ENCODE peak calls at places on chromosome 16, in five cellular contexts. Z, H, K, P and T are unnamed samples. For H3K4me1, the result is how much of the 10 kb centered on the place peaks cover.

GRCh38 chr16:11613381-11614303 is 26.9 kb upstream of the LITAF start:
- DNase-seq in P (no peak), Z (no peak), H (peak), K (no peak), T (peak)

GRCh38 chr16:78925071-78925714 is 675.3 kb downstream of the MAF start:
- DNase-seq in K (no peak), H (no peak), Z (peak), P (no peak), T (peak)

GRCh38 chr16:30567991-30568638 is 3.4 kb downstream of the ZNF688 start:
- DNase-seq in Z (peak), K (no peak), H (no peak), P (peak), T (no peak)

GRCh38 chr16:67406628-67407027 is 9.6 kb downstream of the ZDHHC1 start:
- DNase-seq in K (peak), P (peak), Z (no peak), H (no peak), T (no peak)

GRCh38 chr16:11066231-11066870 is 122.0 kb downstream of the CLEC16A start:
- DNase-seq in H (no peak), Z (no peak), P (no peak), K (no peak), T (no peak)

GRCh38 chr16:58500329-58501241 is 642 bp downstream of the NDRG4 start:
- DNase-seq in H (no peak), P (no peak), Z (no peak), K (no peak), T (no peak)

GRCh38 chr16:3004781-3005284 is 7.9 kb upstream of the CLDN9 start:
- DNase-seq in Z (peak), K (no peak), P (no peak), H (no peak), T (no peak)

GRCh38 chr16:49115956-49116355 is 165.7 kb downstream of the CBLN1 start:
- DNase-seq in Z (no peak), K (no peak), H (no peak), P (no peak), T (no peak)

GRCh38 chr16:69057400-69058378 is 47.8 kb upstream of the HAS3 start:
- DNase-seq in Z (peak), K (no peak), P (peak), H (no peak), T (no peak)

GRCh38 chr16:81879625-81880024 is 100.5 kb downstream of the PLCG2 start:
- DNase-seq in Z (no peak), H (no peak), P (no peak), K (no peak), T (no peak)

GRCh38 chr16:81492307-81492706 is 47.7 kb downstream of the CMIP start:
- DNase-seq in K (peak), P (no peak), Z (no peak), H (no peak), T (no peak)

GRCh38 chr16:7679899-7680298 is 347.3 kb downstream of the RBFOX1 start:
- DNase-seq in P (no peak), H (no peak), K (no peak), Z (no peak), T (no peak)

GRCh38 chr16:62363451-62363850 is 327.2 kb upstream of the CDH8 start:
- DNase-seq in H (no peak), P (no peak), K (no peak), Z (no peak), T (no peak)

GRCh38 chr16:82059983-82060421 is 24.9 kb downstream of the HSD17B2 start:
- DNase-seq in H (no peak), Z (no peak), K (no peak), P (no peak), T (no peak)

GRCh38 chr16:4315185-4316102 is at the start of gene GLIS2:
- DNase-seq in Z (peak), K (peak), P (peak), H (no peak), T (peak)

GRCh38 chr16:29743827-29744531 is 1.8 kb downstream of the C16orf54 start:
- DNase-seq in Z (no peak), K (no peak), P (no peak), H (no peak), T (no peak)

GRCh38 chr16:8627456-8627855 is 6.0 kb downstream of the METTL22 start:
- DNase-seq in Z (no peak), P (no peak), K (no peak), H (no peak), T (no peak)

GRCh38 chr16:4944333-4945281 is 7.7 kb upstream of the PPL start:
- DNase-seq in H (peak), Z (peak), P (peak), K (peak), T (peak)

GRCh38 chr16:14193316-14193871 is 122.3 kb downstream of the MRTFB start:
- DNase-seq in H (no peak), Z (no peak), K (no peak), P (no peak), T (no peak)

GRCh38 chr16:64174327-64174726 is 947.5 kb downstream of the CDH11 start:
- DNase-seq in H (no peak), Z (no peak), K (no peak), P (peak), T (no peak)

GRCh38 chr16:2842340-2843000 is 12.4 kb downstream of the ZG16B start:
- DNase-seq in Z (no peak), K (no peak), H (no peak), P (no peak), T (peak)

GRCh38 chr16:55534773-55535172 is 25.9 kb downstream of the LPCAT2 start:
- DNase-seq in H (no peak), Z (no peak), K (no peak), P (no peak), T (no peak)

GRCh38 chr16:86519649-86520316 is 9.5 kb downstream of the FOXF1 start:
- DNase-seq in H (no peak), Z (peak), K (peak), P (peak), T (peak)

GRCh38 chr16:57863434-57864160 is 61.3 kb upstream of the KIFC3 start:
- DNase-seq in Z (peak), P (peak), K (peak), H (peak), T (peak)

GRCh38 chr16:69820926-69821541 is 58.9 kb downstream of the WWP2 start:
- DNase-seq in Z (no peak), P (peak), H (no peak), K (no peak), T (peak)

GRCh38 chr16:4709481-4709880 is 16.1 kb downstream of the NUDT16L1 start:
- DNase-seq in Z (no peak), P (peak), K (no peak), H (no peak), T (no peak)

GRCh38 chr16:75063549-75064082 is 53.0 kb downstream of the LDHD start:
- DNase-seq in H (no peak), K (no peak), Z (no peak), P (no peak), T (no peak)

GRCh38 chr16:86505185-86505898 is 5.0 kb upstream of the FOXF1 start:
- DNase-seq in H (no peak), Z (no peak), P (peak), K (no peak), T (no peak)

GRCh38 chr16:78648517-78648916 is 549.1 kb downstream of the WWOX start:
- DNase-seq in Z (no peak), K (no peak), P (no peak), H (no peak), T (no peak)

GRCh38 chr16:82027629-82028035 is 7.4 kb upstream of the HSD17B2 start:
- DNase-seq in Z (no peak), P (no peak), K (no peak), H (no peak), T (no peak)

GRCh38 chr16:84141143-84141670 is 3.8 kb downstream of the HSDL1 start:
- DNase-seq in K (no peak), Z (peak), H (no peak), P (no peak), T (no peak)

GRCh38 chr16:84143081-84143480 is 1.9 kb downstream of the HSDL1 start:
- DNase-seq in H (no peak), P (no peak), Z (no peak), K (no peak), T (no peak)

GRCh38 chr16:84143784-84144199 is 1.2 kb downstream of the HSDL1 start:
- DNase-seq in K (no peak), P (no peak), Z (no peak), H (no peak), T (no peak)

GRCh38 chr16:84144301-84144858 is 597 bp downstream of the HSDL1 start:
- DNase-seq in H (no peak), Z (peak), P (peak), K (peak), T (peak)

GRCh38 chr16:84144859-84145639 is at the start of the genes DNAAF1 and HSDL1:
- DNase-seq in P (peak), Z (peak), H (peak), K (peak), T (peak)
- TF ChIP-seq POLR2A in P (no peak), Z (peak), H (peak), K (no peak), T (no peak)

GRCh38 chr16:17413508-17413907 is 57.3 kb downstream of the XYLT1 start:
- DNase-seq in P (no peak), H (no peak), Z (no peak), K (no peak), T (no peak)
- H3K4me1 ChIP-seq in P (under half), H (under half), Z (under half), K (under half), T (under half)

DNA sequence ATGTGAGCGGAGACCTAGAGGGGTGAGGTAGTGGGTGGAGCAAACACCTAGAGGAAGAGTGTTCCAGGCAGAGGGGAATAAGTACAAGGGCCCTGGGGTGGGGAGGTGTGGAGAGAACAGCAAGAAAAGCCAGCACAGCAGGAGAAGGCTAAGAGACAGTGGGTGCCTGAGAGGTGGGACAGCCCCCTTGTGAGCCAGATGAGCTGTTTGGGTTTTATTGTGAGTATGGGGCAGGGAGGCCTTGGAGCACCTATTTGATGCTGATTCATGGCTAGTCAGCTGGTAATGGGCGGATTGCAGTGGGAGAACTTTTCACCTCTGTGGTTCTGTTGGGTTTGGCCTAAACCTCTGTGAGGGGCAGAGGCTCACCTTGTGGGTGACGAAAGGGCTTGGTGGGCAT is 68.4 kb downstream of the ABCC1 start:
- DNase-seq in K (no peak), Z (no peak), P (peak), H (no peak), T (no peak)
- H3K27ac ChIP-seq in K (no peak), Z (peak), P (peak), H (no peak), T (no peak)

DNA sequence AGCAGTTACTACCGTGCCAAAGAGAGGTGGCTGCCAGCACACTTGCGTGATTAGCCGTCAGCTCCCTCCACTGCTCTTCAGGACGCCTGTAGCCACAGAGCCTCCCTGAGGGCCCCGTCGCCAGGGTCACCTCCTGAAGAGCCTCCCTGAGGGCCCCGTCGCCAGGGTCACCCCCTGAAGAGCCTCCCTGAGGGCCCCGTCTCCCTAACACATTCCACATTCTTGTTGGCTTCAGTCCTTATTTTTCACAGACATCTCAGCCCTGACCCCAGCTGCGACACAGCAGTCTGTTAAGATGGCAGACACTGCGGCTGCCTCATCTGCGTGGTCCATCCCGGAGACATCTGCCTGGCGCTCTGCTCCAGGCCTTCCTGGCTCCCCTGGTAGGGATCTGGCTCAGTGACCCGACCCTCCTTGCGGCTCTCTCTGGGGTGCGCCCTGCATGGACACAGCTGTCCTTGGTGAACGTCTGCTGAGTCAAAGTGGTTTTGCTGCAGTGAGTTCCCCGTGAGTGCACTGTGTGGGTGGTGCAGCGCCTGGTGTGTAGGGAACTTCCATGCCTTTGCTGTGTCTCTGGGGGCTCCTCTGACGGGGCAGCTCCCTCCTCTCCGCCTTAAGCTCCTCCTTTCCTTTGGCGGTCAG is 11.4 kb downstream of the ACSF3 start:
- DNase-seq in Z (no peak), K (no peak), P (no peak), H (no peak), T (no peak)
- TF ChIP-seq POLR2A in Z (no peak), K (no peak), P (no peak), H (no peak), T (no peak)

GRCh38 chr16:24986512-24987303 is 28.5 kb downstream of the ARHGAP17 start:
- DNase-seq in K (peak), H (no peak), Z (peak), P (peak), T (peak)

GRCh38 chr16:24988137-24988535 is 27.0 kb downstream of the ARHGAP17 start:
- DNase-seq in H (no peak), Z (no peak), P (peak), K (no peak), T (no peak)

GRCh38 chr16:24990803-24991202 is 24.4 kb downstream of the ARHGAP17 start:
- DNase-seq in Z (no peak), P (no peak), K (no peak), H (no peak), T (no peak)

GRCh38 chr16:24989417-24989978 is 25.7 kb downstream of the ARHGAP17 start:
- DNase-seq in H (no peak), K (peak), P (peak), Z (no peak), T (no peak)

DNA sequence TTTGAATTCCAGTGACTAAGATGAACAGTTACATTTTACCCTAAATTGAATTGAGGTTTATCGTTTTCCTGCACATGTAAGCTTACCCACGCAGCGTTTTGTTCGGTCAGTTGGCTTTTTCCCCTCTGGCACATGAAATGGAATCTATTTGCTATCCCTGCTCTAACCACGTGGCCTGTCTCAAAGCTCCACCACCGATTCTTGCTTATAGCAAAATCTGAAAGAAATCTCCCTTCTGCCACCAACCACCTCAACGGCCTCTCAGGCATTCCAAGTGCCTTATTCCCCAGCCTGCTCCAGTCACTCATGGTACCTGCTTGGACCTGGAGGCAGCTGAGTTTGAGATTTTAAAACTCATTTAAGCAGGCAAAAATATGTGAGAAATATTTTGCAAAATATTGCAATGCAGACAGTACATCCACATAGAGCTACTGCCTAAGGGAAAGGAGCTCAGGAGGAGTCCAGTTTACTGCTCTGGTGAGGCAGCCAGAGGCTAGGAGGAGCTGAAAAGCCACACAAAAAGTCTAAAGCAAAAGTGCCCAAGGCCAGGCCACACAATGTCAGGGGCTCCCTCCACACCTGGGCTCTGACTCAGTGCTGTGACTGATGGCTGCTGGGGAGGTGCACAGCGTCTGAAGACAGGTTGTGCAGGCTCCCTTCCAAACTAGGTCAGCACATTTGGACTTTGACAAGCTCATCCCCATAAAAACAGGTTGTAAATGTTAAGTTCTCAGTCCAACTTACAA is 26.4 kb downstream of the ARHGAP17 start:
- DNase-seq in K (peak), P (peak), H (no peak), Z (peak), T (peak)
- H3K4me1 ChIP-seq in K (half or more), P (under half), H (half or more), Z (half or more), T (half or more)

GRCh38 chr16:85152414-85153030 is 40.2 kb upstream of the CIBAR2 start:
- DNase-seq in P (no peak), Z (no peak), K (no peak), H (peak), T (no peak)

GRCh38 chr16:85150331-85150940 is 38.2 kb upstream of the CIBAR2 start:
- DNase-seq in H (no peak), Z (no peak), K (no peak), P (no peak), T (no peak)

GRCh38 chr16:85153046-85153445 is 40.8 kb upstream of the CIBAR2 start:
- DNase-seq in Z (no peak), P (no peak), H (peak), K (no peak), T (no peak)

GRCh38 chr16:85151079-85151602 is 38.9 kb upstream of the CIBAR2 start:
- DNase-seq in H (no peak), P (no peak), Z (no peak), K (no peak), T (no peak)

GRCh38 chr16:85151603-85152413 is 39.5 kb upstream of the CIBAR2 start:
- DNase-seq in K (peak), H (peak), Z (no peak), P (peak), T (peak)
- H3K27ac ChIP-seq in K (no peak), H (peak), Z (peak), P (peak), T (no peak)

DNA sequence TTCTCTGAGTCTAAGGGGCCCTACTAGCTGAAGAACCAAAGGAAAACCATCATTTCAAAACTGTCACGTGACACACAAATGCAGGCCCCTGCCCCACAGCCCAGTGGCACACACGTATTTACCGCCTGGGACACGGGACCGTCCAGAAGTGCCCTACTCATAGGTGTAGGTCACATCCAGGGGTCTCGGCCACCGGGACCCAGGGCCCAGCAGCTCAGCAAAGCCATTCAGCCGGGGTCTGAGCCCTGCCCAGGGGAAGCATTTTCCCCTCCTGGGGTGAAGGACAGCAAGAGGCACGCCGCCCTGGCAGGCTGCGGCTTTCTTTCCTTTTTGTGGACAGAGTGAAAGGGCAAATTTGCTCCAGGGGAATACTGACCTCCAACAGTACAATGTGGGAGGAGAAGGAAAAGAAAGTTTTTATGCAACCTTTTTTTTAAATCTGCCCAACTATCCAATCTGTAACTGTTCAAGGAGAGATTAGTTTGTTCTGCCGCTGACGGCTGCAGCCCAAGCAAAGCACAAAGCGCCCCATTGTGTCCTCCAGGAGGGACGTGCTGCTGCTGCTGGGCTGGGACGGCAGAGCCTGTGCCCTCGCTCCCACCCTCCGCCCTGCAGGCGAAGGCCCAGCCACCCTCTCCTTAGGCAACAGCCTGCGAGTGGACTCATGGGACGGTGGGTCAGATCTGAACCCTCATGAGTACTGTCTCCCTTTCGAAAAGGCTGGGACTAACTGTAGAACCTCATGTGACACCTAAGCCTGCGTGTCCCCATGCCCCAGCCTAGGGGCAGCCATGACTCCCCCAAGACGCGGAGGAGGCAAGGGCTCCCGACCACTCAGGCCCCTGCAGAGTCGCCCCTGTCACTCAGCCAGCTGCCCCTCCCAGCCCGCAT is 21.3 kb downstream of the SLC7A5 start:
- DNase-seq in P (no peak), Z (no peak), H (no peak), K (no peak), T (peak)
- TF ChIP-seq POLR2A in P (no peak), Z (no peak), H (no peak), K (no peak), T (no peak)

DNA sequence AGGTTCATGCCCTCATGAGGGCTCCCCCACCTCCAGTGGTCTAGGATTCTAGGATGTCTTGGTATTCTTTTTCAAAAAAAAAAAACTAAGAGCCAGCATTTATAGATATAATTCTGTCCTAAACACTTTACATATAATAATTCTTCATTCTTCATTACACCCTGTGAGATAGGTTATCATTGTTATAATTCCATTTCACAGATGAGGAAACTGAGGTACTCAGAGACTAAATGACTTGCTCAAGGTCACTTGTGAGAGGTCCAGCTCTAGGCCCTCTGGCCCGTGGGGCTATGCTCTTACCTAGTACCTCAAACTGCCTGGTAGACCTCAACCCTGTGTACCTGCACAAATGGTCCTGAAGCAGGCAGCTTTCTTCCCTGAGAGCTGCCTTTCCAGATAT is 172.2 kb downstream of the PRKCB start:
- DNase-seq in H (no peak), K (no peak), P (no peak), Z (no peak), T (no peak)
- H3K4me1 ChIP-seq in H (under half), K (under half), P (under half), Z (under half), T (under half)